ENCODE peak calls at places on chromosomes 3 and 15, in four cellular contexts. V, F, S and W are unnamed samples.

GRCh38 chr15:99717129-99718024 is 15.9 kb downstream of the LYSMD4 start:
- DNase-seq in V (no peak), F (no peak), S (no peak), W (no peak)

GRCh38 chr3:122864498-122864897 is 69.6 kb downstream of the SLC49A4 start:
- DNase-seq in V (no peak), F (no peak), S (no peak), W (no peak)

GRCh38 chr15:51758645-51759044 is 7.2 kb downstream of the TMOD2 start:
- DNase-seq in V (no peak), F (no peak), S (peak), W (no peak)

GRCh38 chr3:8416965-8417364 is 84.7 kb upstream of the LMCD1 start:
- DNase-seq in V (peak), F (no peak), S (no peak), W (no peak)

GRCh38 chr15:63986751-63987341 is 59.4 kb downstream of the DAPK2 start:
- DNase-seq in V (peak), F (no peak), S (no peak), W (peak)

GRCh38 chr15:63200464-63201242 is 11.2 kb downstream of the RAB8B start:
- DNase-seq in V (no peak), F (no peak), S (no peak), W (no peak)

GRCh38 chr3:69092030-69092513 is 7.3 kb downstream of the ARL6IP5 start:
- DNase-seq in V (peak), F (no peak), S (no peak), W (no peak)

GRCh38 chr3:189937302-189938255 is 183.1 kb downstream of the P3H2 start:
- DNase-seq in V (no peak), F (no peak), S (no peak), W (no peak)

GRCh38 chr3:152225176-152225575 is 43.6 kb upstream of the MBNL1 start:
- DNase-seq in V (no peak), F (no peak), S (no peak), W (no peak)

GRCh38 chr15:50881121-50882048 is 27.1 kb upstream of the AP4E1 start:
- DNase-seq in V (peak), F (no peak), S (no peak), W (no peak)

GRCh38 chr15:58631319-58631718 is 118.2 kb downstream of the ADAM10 start:
- DNase-seq in V (no peak), F (no peak), S (no peak), W (no peak)

GRCh38 chr3:10300087-10300486 is 7.3 kb upstream of the GHRL start:
- DNase-seq in V (no peak), F (no peak), S (no peak), W (no peak)

GRCh38 chr15:28878209-28878608 is 7.6 kb upstream of the APBA2 start:
- DNase-seq in V (no peak), F (no peak), S (no peak), W (no peak)

GRCh38 chr3:38353151-38353550 is 6.6 kb downstream of the XYLB start:
- DNase-seq in V (no peak), F (no peak), S (no peak), W (no peak)

GRCh38 chr3:151357461-151357850 is 27.1 kb downstream of the P2RY12 start:
- DNase-seq in V (no peak), F (no peak), S (no peak), W (no peak)

GRCh38 chr3:126070146-126070545 is 13.8 kb downstream of the SLC41A3 start:
- DNase-seq in V (no peak), F (no peak), S (no peak), W (no peak)

GRCh38 chr15:64574220-64574994 is 114.0 kb downstream of the ZNF609 start:
- DNase-seq in V (no peak), F (no peak), S (no peak), W (no peak)

GRCh38 chr3:170953736-170954135 is 45.3 kb upstream of the EIF5A2 start:
- DNase-seq in V (no peak), F (no peak), S (no peak), W (peak)

GRCh38 chr3:98645039-98645438 is 51.6 kb upstream of the CPOX start:
- DNase-seq in V (no peak), F (no peak), S (peak), W (no peak)

GRCh38 chr3:160016972-160017371 is 28.3 kb downstream of the IL12A start:
- DNase-seq in V (no peak), F (no peak), S (no peak), W (no peak)

GRCh38 chr15:63013052-63013808 is 29.3 kb upstream of the TPM1 start:
- DNase-seq in V (no peak), F (no peak), S (no peak), W (no peak)

GRCh38 chr3:39146611-39147373 is 6.6 kb downstream of the CSRNP1 start:
- DNase-seq in V (peak), F (no peak), S (peak), W (peak)

GRCh38 chr3:175672119-175672689 is 813.1 kb downstream of the NAALADL2 start:
- DNase-seq in V (no peak), F (no peak), S (no peak), W (no peak)

GRCh38 chr3:119221779-119222320 is 18.8 kb downstream of the B4GALT4 start:
- DNase-seq in V (no peak), F (no peak), S (no peak), W (no peak)

GRCh38 chr15:99732268-99732641 is 982 bp downstream of the LYSMD4 start:
- DNase-seq in V (no peak), F (no peak), S (no peak), W (no peak)

GRCh38 chr15:37100109-37100873 is at the start of gene MEIS2:
- DNase-seq in V (peak), F (peak), S (peak), W (peak)

GRCh38 chr3:39755100-39755499 is 54.3 kb upstream of the MYRIP start:
- DNase-seq in V (no peak), F (no peak), S (no peak), W (no peak)